ENCODE peak calls at places on chromosome 15, in four cellular contexts. H is stimulated activated CD4-positive, alpha-beta T cell treated with anti-CD3 and anti-CD28 coated beads, Interleukin-2, amount 100 ng/mL, for 4 hours; T is NCI-H2029 treated with DMSO at 0.1 percent for 48 hours; C is H9. R is an unnamed sample.

GRCh38 chr15:83077487-83078230 is 10.6 kb upstream of the BTBD1 start:
- DNase-seq in H (no peak), C (no peak), T (no peak), R (no peak)

GRCh38 chr15:64635486-64635815 is 139.9 kb downstream of the RBPMS2 start:
- DNase-seq in H (no peak), C (no peak), T (no peak), R (no peak)

GRCh38 chr15:73771380-73772095 is 18.4 kb upstream of the INSYN1 start:
- DNase-seq in H (no peak), T (no peak), C (peak; percentile 68), R (no peak)

GRCh38 chr15:29921130-29921601 is 98.9 kb upstream of the TJP1 start:
- DNase-seq in H (no peak), C (peak; percentile 77), T (no peak), R (no peak)

GRCh38 chr15:97522362-97522761 is 438.1 kb upstream of the ARRDC4 start:
- DNase-seq in T (no peak), C (no peak), H (no peak), R (no peak)

GRCh38 chr15:90597477-90598052 is 67.8 kb downstream of the CRTC3 start:
- DNase-seq in C (no peak), H (no peak), T (no peak), R (no peak)

GRCh38 chr15:65535192-65535591 is 4.9 kb downstream of the HACD3 start:
- DNase-seq in C (no peak), T (no peak), H (no peak), R (no peak)

GRCh38 chr15:70687432-70687831 is 75.9 kb downstream of the UACA start:
- DNase-seq in C (no peak), T (no peak), H (no peak), R (no peak)

GRCh38 chr15:100201376-100202280 is 140.1 kb downstream of the ADAMTS17 start:
- DNase-seq in C (no peak), T (no peak), H (no peak), R (no peak)

GRCh38 chr15:87706001-87706400 is 550.5 kb downstream of the NTRK3 start:
- DNase-seq in C (no peak), T (no peak), H (no peak), R (no peak)

GRCh38 chr15:40471105-40471777 is 457 bp downstream of the CHST14 start:
- DNase-seq in C (peak; percentile 45), T (no peak), H (no peak), R (no peak)

GRCh38 chr15:73972984-73973682 is 19.0 kb downstream of the STOML1 start:
- DNase-seq in H (peak; percentile 67), C (peak; percentile 91), T (peak; percentile 19), R (peak; percentile 87)

GRCh38 chr15:77944002-77944867 is 133.3 kb downstream of the TBC1D2B start:
- DNase-seq in H (no peak), C (peak; percentile 91), T (peak; percentile 8), R (peak; percentile 83)

GRCh38 chr15:40162552-40162951 is 1.7 kb downstream of the BUB1B start:
- DNase-seq in C (no peak), H (no peak), T (no peak), R (no peak)

GRCh38 chr15:38698215-38698614 is 133.6 kb upstream of the RASGRP1 start:
- DNase-seq in H (no peak), T (no peak), C (no peak), R (no peak)

GRCh38 chr15:99683000-99683670 is 50.1 kb downstream of the LYSMD4 start:
- DNase-seq in C (no peak), H (no peak), T (no peak), R (no peak)

GRCh38 chr15:96183020-96183926 is 147.2 kb upstream of the NR2F2 start:
- DNase-seq in T (no peak), C (no peak), H (no peak), R (no peak)

R was measured in NT2/D1.